ENCODE peak calls at places on chromosome 2, in six cellular contexts. B is heart right ventricle, A is mammary epithelial cell, L is heart left ventricle, K is NT2/D1, C is cardiac muscle cell. N is an unnamed sample. For H3K36me3, the result is how much of the 10 kb centered on the place peaks cover.

GRCh38 chr2:238286551-238286950 is 1.9 kb downstream of the PER2 start:
- DNase-seq in K (no peak), C (no peak), L (no peak), A (peak), B (peak), N (peak)

GRCh38 chr2:237181844-237182243 is 96.2 kb downstream of the COPS8 start:
- DNase-seq in C (no peak), A (peak), K (no peak), B (no peak), L (no peak), N (peak)

GRCh38 chr2:183000846-183001245 is 37.4 kb downstream of the NCKAP1 start:
- DNase-seq in B (no peak), A (no peak), K (no peak), L (no peak), C (no peak), N (no peak)

GRCh38 chr2:174442546-174443510 is 44.0 kb downstream of the GPR155 start:
- DNase-seq in C (no peak), B (no peak), A (peak), K (peak), L (no peak), N (peak)

GRCh38 chr2:129191530-129191929 is 787.9 kb upstream of the RAB6C start:
- DNase-seq in L (no peak), C (peak), K (peak), B (no peak), A (peak), N (peak)

GRCh38 chr2:63792523-63792922 is 49.2 kb upstream of the UGP2 start:
- DNase-seq in B (no peak), L (no peak), K (no peak), C (no peak), A (peak), N (peak)

GRCh38 chr2:62382757-62383156 is 123.2 kb downstream of the TMEM17 start:
- DNase-seq in L (no peak), B (no peak), K (no peak), A (no peak), C (no peak), N (no peak)

GRCh38 chr2:33723322-33723721 is 124.2 kb upstream of the FAM98A start:
- DNase-seq in A (no peak), K (no peak), B (no peak), L (no peak), C (no peak), N (no peak)

GRCh38 chr2:226308981-226309380 is 490.6 kb downstream of the IRS1 start:
- DNase-seq in K (no peak), L (no peak), C (no peak), A (no peak), B (no peak), N (no peak)

GRCh38 chr2:53490659-53491058 is 276.9 kb upstream of the CHAC2 start:
- DNase-seq in L (no peak), C (no peak), B (no peak), K (no peak), A (peak), N (peak)

GRCh38 chr2:23376972-23377371 is 8.0 kb upstream of the KLHL29 start:
- DNase-seq in C (no peak), B (no peak), L (no peak), K (no peak), A (no peak), N (no peak)

GRCh38 chr2:153068067-153068466 is 349.6 kb downstream of the ARL6IP6 start:
- DNase-seq in B (no peak), A (no peak), L (no peak), C (no peak), K (no peak), N (no peak)

GRCh38 chr2:78051480-78051879 is 529.3 kb upstream of the LRRTM4 start:
- DNase-seq in C (no peak), K (no peak), B (no peak), L (no peak), A (no peak), N (no peak)

GRCh38 chr2:31440764-31441163 is 26.2 kb upstream of the XDH start:
- DNase-seq in B (no peak), L (no peak), K (no peak), A (peak), C (no peak), N (peak)

GRCh38 chr2:33482518-33482917 is 6.1 kb downstream of the RASGRP3 start:
- DNase-seq in B (no peak), L (no peak), A (no peak), K (no peak), C (no peak), N (no peak)

GRCh38 chr2:233387225-233387624 is 32.9 kb downstream of the DGKD start:
- DNase-seq in B (no peak), C (no peak), A (no peak), L (no peak), K (no peak), N (no peak)

GRCh38 chr2:110679337-110679707 is 1.5 kb upstream of the BUB1 start:
- DNase-seq in K (no peak), C (no peak), A (no peak), L (no peak), B (no peak), N (peak)

GRCh38 chr2:26630669-26631360 is 10.4 kb downstream of the CIB4 start:
- DNase-seq in L (peak), K (peak), B (no peak), A (peak), C (no peak), N (peak)

GRCh38 chr2:42848726-42849290 is 56.4 kb upstream of the HAAO start:
- DNase-seq in B (no peak), L (no peak), C (no peak), A (no peak), K (no peak), N (no peak)

GRCh38 chr2:149799296-149799695 is 211.7 kb upstream of the MMADHC start:
- DNase-seq in A (peak), K (no peak), L (no peak), C (no peak), B (no peak), N (peak)

GRCh38 chr2:18934886-18935285 is 345.5 kb upstream of the NT5C1B start:
- DNase-seq in B (no peak), L (no peak), A (no peak), K (no peak), C (no peak), N (peak)

GRCh38 chr2:220499281-220499680 is 871.9 kb downstream of the SLC4A3 start:
- DNase-seq in K (no peak), L (no peak), B (peak), A (peak), C (peak), N (peak)

GRCh38 chr2:169714699-169715098 is 18.9 kb upstream of the KLHL23 start:
- DNase-seq in L (no peak), A (no peak), B (no peak), C (no peak), K (no peak), N (no peak)

GRCh38 chr2:38709515-38710194 is 41.5 kb downstream of the SRSF7 start:
- DNase-seq in K (no peak), B (no peak), A (no peak), C (no peak), L (no peak), N (no peak)

GRCh38 chr2:55843096-55843991 is 80.2 kb downstream of the EFEMP1 start:
- DNase-seq in C (no peak), B (no peak), A (peak), K (no peak), L (no peak), N (peak)

DNA sequence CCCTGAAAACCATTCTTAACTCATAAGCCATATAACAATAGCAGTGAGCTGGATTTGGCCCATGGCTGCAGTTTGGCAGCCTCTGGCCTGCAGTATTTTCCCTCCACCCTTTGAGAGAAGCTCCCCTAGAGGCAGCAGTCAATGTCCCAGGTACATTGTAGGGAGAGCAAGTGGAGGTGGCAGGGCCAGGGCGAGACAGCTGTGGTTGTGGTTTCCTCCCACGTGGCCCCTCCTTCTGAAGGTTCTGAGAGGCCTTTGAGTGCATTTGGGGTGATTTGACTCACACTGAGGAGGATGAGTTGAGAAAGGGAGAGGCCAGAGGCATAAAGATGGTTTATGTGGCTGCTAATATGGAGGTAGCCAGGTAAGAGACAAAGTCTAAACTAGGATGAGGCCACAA is 45.5 kb upstream of the LDAH start:
- DNase-seq in L (no peak), K (no peak), B (no peak), A (peak), C (no peak), N (no peak)
- H3K36me3 ChIP-seq in L (under half), K (under half), B (under half), A (under half), C (under half), N (under half)

GRCh38 chr2:80292474-80292873 is 12.1 kb downstream of the LRRTM1 start:
- DNase-seq in K (no peak), A (no peak), L (no peak), B (no peak), C (no peak), N (no peak)
- H3K4me3 ChIP-seq in K (no peak), A (no peak), L (no peak), B (no peak), C (no peak), N (no peak)

DNA sequence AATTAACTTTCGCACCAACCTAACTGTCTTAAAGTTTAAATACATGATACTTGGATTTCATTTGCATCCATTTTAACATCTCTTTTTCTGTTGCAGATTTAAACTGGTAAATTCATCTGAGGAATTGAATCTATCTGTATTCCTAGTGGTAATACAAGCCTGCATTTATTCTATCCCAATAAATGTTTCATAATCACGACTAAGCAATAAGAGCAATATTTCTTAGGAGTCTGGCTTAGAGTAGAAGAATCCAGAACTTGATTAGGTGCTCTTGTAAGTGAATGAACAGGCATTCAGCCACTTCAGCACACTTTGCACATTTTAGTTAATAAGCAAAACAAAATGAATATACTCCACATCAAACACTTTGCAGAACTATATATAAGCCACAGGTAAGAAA is 27.0 kb downstream of the MSH6 start:
- DNase-seq in B (no peak), A (no peak), C (no peak), L (no peak), K (no peak), N (no peak)
- H3K36me3 ChIP-seq in B (under half), A (half or more), C (half or more), L (half or more), K (half or more), N (under half)

GRCh38 chr2:148553332-148553887 is 91.1 kb upstream of the EPC2 start:
- DNase-seq in A (no peak), B (no peak), C (no peak), L (no peak), K (no peak), N (no peak)
- H3K4me3 ChIP-seq in A (no peak), B (no peak), C (no peak), L (peak), K (no peak), N (no peak)

GRCh38 chr2:69811018-69811417 is 18.4 kb upstream of the GMCL1 start:
- DNase-seq in L (no peak), B (no peak), K (no peak), A (no peak), C (no peak), N (no peak)
- H3K36me3 ChIP-seq in L (half or more), B (under half), K (under half), A (under half), C (under half), N (under half)